ENCODE peak calls at places on chromosomes 12 and 14, in four cellular contexts. E is pancreas, H is HCT116, B is right cardiac atrium. X is an unnamed sample.
A peak's percentile ranks its signal among the peaks of the same experiment; 100 is the strongest.

GRCh38 chr14:105087963-105088811 is 23.0 kb upstream of the GPR132 start:
- ATAC-seq in E (no peak), H (peak; percentile 15), B (peak; percentile 2), X (no peak)

GRCh38 chr12:29212682-29213397 is 63.8 kb downstream of the FAR2 start:
- ATAC-seq in E (no peak), H (no peak), B (peak; percentile 51), X (no peak)

GRCh38 chr14:100605706-100606686 is 18.8 kb upstream of the BEGAIN start:
- ATAC-seq in E (no peak), H (no peak), B (no peak), X (no peak)

GRCh38 chr12:31363826-31364225 is 37.9 kb upstream of the SINHCAF start:
- ATAC-seq in E (no peak), H (no peak), B (no peak), X (no peak)

GRCh38 chr12:25323774-25324086 is 73.0 kb upstream of the KRAS start:
- ATAC-seq in E (no peak), H (no peak), B (no peak), X (no peak)

GRCh38 chr12:77746108-77746507 is 84.6 kb upstream of the NAV3 start:
- ATAC-seq in E (peak; percentile 38), H (no peak), B (no peak), X (no peak)

GRCh38 chr12:54249489-54249888 is 30.4 kb downstream of the CBX5 start:
- ATAC-seq in E (no peak), H (no peak), B (no peak), X (no peak)

GRCh38 chr12:54786081-54786480 is 68.2 kb upstream of the MUCL1 start:
- ATAC-seq in E (no peak), H (no peak), B (no peak), X (no peak)

GRCh38 chr14:71398450-71398849 is 491.2 kb downstream of the PCNX1 start:
- ATAC-seq in E (no peak), H (no peak), B (no peak), X (no peak)

X was measured in esophagus mucosa.